ENCODE peak calls at places on chromosome 12, in nine cellular contexts. G, H, E, I, J, N, M, C and V are unnamed samples.

GRCh38 chr12:3317841-3318501 is 173.0 kb upstream of the PRMT8 start:
- DNase-seq in M (no peak), I (no peak), E (no peak), N (no peak), J (no peak), G (no peak), C (no peak), H (no peak), V (no peak)

GRCh38 chr12:14841761-14842160 is 1.6 kb downstream of the ART4 start:
- DNase-seq in N (peak), J (peak), E (peak), G (no peak), C (no peak), H (peak), I (peak), M (peak), V (no peak)

GRCh38 chr12:14955876-14956811 is 5.3 kb downstream of the ARHGDIB start:
- DNase-seq in G (no peak), N (no peak), M (no peak), J (no peak), C (no peak), I (no peak), H (no peak), E (no peak), V (no peak)

GRCh38 chr12:120126635-120127005 is 10.1 kb upstream of the RAB35 start:
- DNase-seq in G (no peak), M (peak), J (no peak), H (no peak), E (no peak), C (no peak), I (no peak), N (peak), V (no peak)

GRCh38 chr12:13718271-13718670 is 263.1 kb downstream of the GRIN2B start:
- DNase-seq in I (no peak), C (no peak), J (no peak), H (no peak), M (no peak), E (no peak), N (no peak), G (no peak), V (no peak)

GRCh38 chr12:75790219-75790618 is 241.4 kb downstream of the PHLDA1 start:
- DNase-seq in G (no peak), N (peak), E (no peak), C (no peak), M (no peak), J (peak), I (no peak), H (peak), V (no peak)

GRCh38 chr12:95522692-95523091 is 28.6 kb downstream of the USP44 start:
- DNase-seq in H (no peak), E (no peak), I (no peak), N (no peak), C (no peak), G (no peak), M (no peak), J (no peak), V (no peak)

GRCh38 chr12:94762259-94762942 is 112.0 kb upstream of the TMCC3 start:
- DNase-seq in E (no peak), I (no peak), N (no peak), H (peak), G (no peak), M (no peak), C (no peak), J (peak), V (no peak)

GRCh38 chr12:110339184-110339952 is 58.3 kb downstream of the ATP2A2 start:
- DNase-seq in N (peak), J (peak), C (no peak), H (peak), I (no peak), M (no peak), G (no peak), E (no peak), V (no peak)

GRCh38 chr12:41439134-41439533 is 251.0 kb downstream of the PDZRN4 start:
- DNase-seq in G (no peak), E (no peak), C (no peak), J (no peak), H (no peak), M (no peak), N (no peak), I (no peak), V (no peak)

GRCh38 chr12:113577464-113578121 is 105.9 kb upstream of the LHX5 start:
- DNase-seq in G (no peak), N (no peak), H (no peak), E (no peak), I (no peak), C (no peak), J (no peak), M (no peak), V (no peak)

GRCh38 chr12:110677206-110677911 is 11.6 kb downstream of the HVCN1 start:
- DNase-seq in H (no peak), G (no peak), J (no peak), E (no peak), N (no peak), M (no peak), C (no peak), I (no peak), V (no peak)

GRCh38 chr12:132162508-132163031 is 18.3 kb downstream of the NOC4L start:
- DNase-seq in I (peak), J (no peak), N (peak), C (no peak), M (no peak), H (peak), G (peak), E (peak), V (no peak)

GRCh38 chr12:24778486-24779304 is 170.2 kb downstream of the BCAT1 start:
- DNase-seq in E (no peak), J (peak), N (peak), C (peak), G (no peak), H (peak), M (no peak), I (no peak), V (peak)

GRCh38 chr12:101566318-101566717 is 28.5 kb upstream of the MYBPC1 start:
- DNase-seq in C (no peak), N (no peak), H (no peak), M (no peak), E (no peak), J (no peak), I (no peak), G (no peak), V (no peak)

GRCh38 chr12:120466560-120467315 is 2.8 kb downstream of the SRSF9 start:
- DNase-seq in I (peak), C (no peak), N (peak), H (peak), G (peak), M (no peak), E (no peak), J (peak), V (no peak)

GRCh38 chr12:65343801-65344200 is 65.3 kb downstream of the MSRB3 start:
- DNase-seq in N (no peak), C (no peak), I (no peak), E (no peak), G (no peak), H (no peak), J (no peak), M (no peak), V (no peak)

GRCh38 chr12:113299619-113300237 is 35.2 kb downstream of the SLC8B1 start:
- DNase-seq in G (no peak), C (peak), N (peak), I (peak), E (peak), J (peak), H (peak), M (peak), V (peak)

GRCh38 chr12:50222275-50222783 is 55.2 kb upstream of the CERS5 start:
- DNase-seq in E (peak), M (peak), J (peak), N (peak), I (peak), C (peak), H (peak), G (peak), V (peak)

GRCh38 chr12:110537605-110538409 is 35.7 kb downstream of the RAD9B start:
- DNase-seq in G (no peak), M (peak), J (peak), C (no peak), E (peak), N (no peak), H (no peak), I (no peak), V (no peak)

GRCh38 chr12:92759634-92760268 is 57.0 kb downstream of the PLEKHG7 start:
- DNase-seq in I (no peak), M (no peak), G (no peak), N (peak), E (no peak), H (peak), J (peak), C (peak), V (peak)

GRCh38 chr12:5621329-5621728 is 189.4 kb downstream of the NTF3 start:
- DNase-seq in C (no peak), I (no peak), G (no peak), M (no peak), N (no peak), H (no peak), J (no peak), E (no peak), V (no peak)

GRCh38 chr12:88922816-88923215 is 342.5 kb upstream of the KITLG start:
- DNase-seq in I (no peak), J (peak), C (no peak), E (no peak), M (no peak), H (no peak), N (peak), G (no peak), V (no peak)

GRCh38 chr12:42090899-42091298 is 53.8 kb downstream of the GXYLT1 start:
- DNase-seq in N (peak), J (peak), M (no peak), I (no peak), E (no peak), H (peak), C (peak), G (no peak), V (no peak)

GRCh38 chr12:13210022-13210539 is 13.6 kb downstream of the EMP1 start:
- DNase-seq in N (peak), H (no peak), M (no peak), E (no peak), I (no peak), C (no peak), J (no peak), G (no peak), V (no peak)

GRCh38 chr12:113874999-113875561 is 91.0 kb downstream of the RBM19 start:
- DNase-seq in J (no peak), M (no peak), G (no peak), I (no peak), E (no peak), C (peak), H (peak), N (peak), V (no peak)

GRCh38 chr12:112011685-112012084 is 1.3 kb downstream of the TMEM116 start:
- DNase-seq in H (no peak), N (no peak), I (no peak), M (no peak), C (no peak), J (no peak), G (no peak), E (no peak), V (no peak)
- H3K4me3 ChIP-seq in H (peak), N (peak), I (no peak), M (no peak), C (peak), J (peak), G (peak), E (peak), V (peak)

GRCh38 chr12:116278259-116278595 is 734 bp upstream of the MED13L start:
- DNase-seq in G (no peak), M (no peak), I (no peak), C (no peak), E (no peak), J (no peak), H (no peak), N (no peak), V (no peak)
- H3K4me3 ChIP-seq in G (peak), M (no peak), I (no peak), C (peak), E (peak), J (peak), H (peak), N (peak), V (peak)

GRCh38 chr12:916712-917445 is 32.6 kb downstream of the RAD52 start:
- DNase-seq in I (no peak), G (no peak), J (no peak), M (no peak), C (no peak), E (no peak), H (no peak), N (no peak), V (no peak)

GRCh38 chr12:915090-915489 is 34.4 kb downstream of the RAD52 start:
- DNase-seq in M (no peak), J (no peak), N (no peak), G (no peak), E (no peak), C (no peak), I (no peak), H (peak), V (no peak)

GRCh38 chr12:912466-913235 is 36.8 kb downstream of the RAD52 start:
- DNase-seq in I (no peak), M (no peak), H (no peak), G (no peak), J (no peak), C (no peak), N (no peak), E (no peak), V (no peak)

GRCh38 chr12:916240-916639 is 33.3 kb downstream of the RAD52 start:
- DNase-seq in H (no peak), J (no peak), M (no peak), I (peak), E (no peak), C (no peak), N (no peak), G (no peak), V (no peak)

GRCh38 chr12:913919-914718 is 35.4 kb downstream of the RAD52 start:
- DNase-seq in G (no peak), N (peak), I (no peak), H (peak), C (peak), J (peak), E (no peak), M (no peak), V (no peak)
- H3K4me3 ChIP-seq in G (no peak), N (no peak), I (no peak), H (peak), C (no peak), J (no peak), E (no peak), M (no peak), V (no peak)

GRCh38 chr12:57210461-57210860 is 6.1 kb upstream of the NXPH4 start:
- DNase-seq in I (no peak), G (no peak), M (no peak), N (no peak), J (no peak), E (no peak), C (no peak), H (no peak), V (no peak)

GRCh38 chr12:57213068-57213715 is 3.4 kb upstream of the NXPH4 start:
- DNase-seq in G (peak), J (peak), N (peak), H (peak), I (peak), C (peak), M (peak), E (peak), V (peak)

GRCh38 chr12:57210926-57211700 is 5.5 kb upstream of the NXPH4 start:
- DNase-seq in E (no peak), C (no peak), J (no peak), G (no peak), N (no peak), I (no peak), H (no peak), M (no peak), V (no peak)

GRCh38 chr12:57212701-57213067 is 3.9 kb upstream of the NXPH4 start:
- DNase-seq in E (no peak), C (no peak), I (no peak), G (no peak), J (no peak), N (no peak), M (no peak), H (no peak), V (no peak)

GRCh38 chr12:57211791-57212700 is 4.5 kb upstream of the NXPH4 start:
- DNase-seq in I (no peak), N (peak), E (no peak), J (no peak), H (no peak), G (no peak), C (no peak), M (no peak), V (no peak)
- H3K4me3 ChIP-seq in I (no peak), N (no peak), E (no peak), J (no peak), H (no peak), G (no peak), C (no peak), M (no peak), V (no peak)

DNA sequence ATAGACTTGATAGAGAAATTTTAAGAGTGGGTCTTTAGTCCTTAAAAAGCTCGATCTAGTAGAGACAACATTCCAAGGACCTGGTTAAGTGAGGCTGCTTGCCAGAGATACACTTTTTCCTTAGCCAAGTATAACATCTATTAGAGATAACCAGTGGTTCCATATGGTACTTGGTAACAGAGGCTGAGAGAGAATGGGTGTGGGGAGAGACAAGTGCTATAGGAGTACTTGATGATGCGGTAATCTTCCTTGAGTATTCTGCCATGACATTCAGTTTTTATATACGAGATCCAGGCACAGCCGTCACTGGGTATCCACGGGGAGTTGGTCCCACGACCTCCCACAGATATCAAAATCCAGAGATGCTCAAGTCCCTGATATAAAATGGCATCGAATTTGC is 77.4 kb upstream of the REP15 start:
- DNase-seq in N (no peak), H (no peak), M (no peak), I (no peak), C (no peak), J (no peak), E (no peak), G (no peak), V (no peak)
- H3K4me3 ChIP-seq in N (no peak), H (no peak), M (no peak), I (no peak), C (no peak), J (no peak), E (no peak), G (no peak), V (no peak)

GRCh38 chr12:49189731-49190314 is 943 bp upstream of the TUBA1A start:
- DNase-seq in E (no peak), H (no peak), J (no peak), G (no peak), M (no peak), C (no peak), I (no peak), N (no peak), V (no peak)
- H3K4me3 ChIP-seq in E (peak), H (peak), J (no peak), G (no peak), M (no peak), C (peak), I (no peak), N (peak), V (peak)